ENCODE peak calls at places on chromosomes 11 and 22, in four cellular contexts. J is AG09309, P is heart right ventricle, C is kidney. N is an unnamed sample.

GRCh38 chr11:9138612-9139579 is 47.5 kb upstream of the SCUBE2 start:
- DNase-seq in J (peak; percentile 64), P (peak; percentile 36), C (no peak), N (peak; percentile 91)

GRCh38 chr11:15505155-15505554 is 390.4 kb downstream of the INSC start:
- DNase-seq in J (no peak), P (no peak), C (no peak), N (no peak)

GRCh38 chr11:34978236-34979191 is 62.1 kb downstream of the PDHX start:
- DNase-seq in J (no peak), P (no peak), C (no peak), N (no peak)

GRCh38 chr22:17862646-17863181 is 88.4 kb upstream of the BID start:
- DNase-seq in J (no peak), P (no peak), C (no peak), N (no peak)

GRCh38 chr11:102168483-102168882 is 58.2 kb downstream of the YAP1 start:
- DNase-seq in J (no peak), P (no peak), C (no peak), N (no peak)

GRCh38 chr11:46446343-46446751 is 54.8 kb upstream of the CHRM4 start:
- DNase-seq in J (no peak), P (no peak), C (no peak), N (no peak)

GRCh38 chr11:74895340-74896116 is 53.4 kb downstream of the XRRA1 start:
- DNase-seq in J (no peak), P (no peak), C (no peak), N (no peak)

GRCh38 chr22:41603873-41604332 is 14.3 kb upstream of the PMM1 start:
- DNase-seq in J (no peak), P (no peak), C (peak; percentile 8), N (no peak)

GRCh38 chr11:122833133-122833470 is 5.2 kb upstream of the CRTAM start:
- DNase-seq in J (no peak), P (no peak), C (no peak), N (no peak)

GRCh38 chr11:10352911-10353550 is 48.2 kb downstream of the ADM start:
- DNase-seq in J (no peak), P (no peak), C (no peak), N (no peak)

GRCh38 chr11:76736266-76736665 is 46.9 kb upstream of the TSKU start:
- DNase-seq in J (no peak), P (no peak), C (no peak), N (no peak)

GRCh38 chr22:39491696-39492095 is 10.4 kb upstream of the MIEF1 start:
- DNase-seq in J (no peak), P (no peak), C (peak; percentile 69), N (no peak)

GRCh38 chr22:41290262-41291221 is 4.6 kb upstream of the RANGAP1 start:
- DNase-seq in J (peak; percentile 59), P (no peak), C (no peak), N (peak; percentile 78)

GRCh38 chr11:72569966-72570892 is 104.0 kb downstream of the PDE2A start:
- DNase-seq in J (peak; percentile 57), P (no peak), C (no peak), N (peak; percentile 36)

GRCh38 chr11:45513806-45514340 is 151.5 kb downstream of the CHST1 start:
- DNase-seq in J (no peak), P (no peak), C (no peak), N (no peak)

GRCh38 chr22:30348395-30348794 is 8.3 kb downstream of the SF3A1 start:
- DNase-seq in J (no peak), P (no peak), C (no peak), N (no peak)

GRCh38 chr11:35165416-35166368 is 26.7 kb downstream of the CD44 start:
- DNase-seq in J (peak; percentile 71), P (peak; percentile 43), C (no peak), N (no peak)

GRCh38 chr11:73875840-73876239 is 806 bp downstream of the COA4 start:
- DNase-seq in J (no peak), P (no peak), C (no peak), N (no peak)

GRCh38 chr11:106399075-106399500 is 321.6 kb downstream of the AASDHPPT start:
- DNase-seq in J (peak; percentile 100), P (peak; percentile 9), C (peak; percentile 66), N (peak; percentile 99)

GRCh38 chr22:39469681-39470461 is 13.1 kb downstream of the MGAT3 start:
- DNase-seq in J (no peak), P (no peak), C (no peak), N (no peak)

GRCh38 chr11:11780843-11781242 is 60.9 kb upstream of the USP47 start:
- DNase-seq in J (no peak), P (no peak), C (no peak), N (no peak)

GRCh38 chr11:27600656-27601055 is 94.1 kb upstream of the LIN7C start:
- DNase-seq in J (no peak), P (no peak), C (no peak), N (no peak)

GRCh38 chr11:35326266-35326879 is 93.0 kb downstream of the SLC1A2 start:
- DNase-seq in J (no peak), P (no peak), C (no peak), N (no peak)

GRCh38 chr11:58428021-58428420 is at the start of gene OR5B2:
- DNase-seq in J (no peak), P (no peak), C (no peak), N (no peak)

GRCh38 chr11:74100231-74100630 is 70.6 kb downstream of the C2CD3 start:
- DNase-seq in J (no peak), P (no peak), C (no peak), N (no peak)

GRCh38 chr11:1959786-1960185 is 12.7 kb downstream of the MRPL23 start:
- DNase-seq in J (no peak), P (no peak), C (no peak), N (no peak)

GRCh38 chr11:36508743-36509142 is 1.3 kb downstream of the TRAF6 start:
- DNase-seq in J (no peak), P (no peak), C (no peak), N (no peak)

GRCh38 chr11:2587976-2588748 is 111.6 kb downstream of the KCNQ1OT1 start:
- DNase-seq in J (no peak), P (no peak), C (peak; percentile 68), N (no peak)

GRCh38 chr22:19862616-19863246 is 8.1 kb upstream of the GNB1L start:
- DNase-seq in J (no peak), P (no peak), C (peak; percentile 10), N (no peak)

GRCh38 chr22:19866665-19867009 is 12.0 kb upstream of the GNB1L start:
- DNase-seq in J (no peak), P (no peak), C (no peak), N (no peak)

GRCh38 chr22:19865141-19865829 is 10.6 kb upstream of the GNB1L start:
- DNase-seq in J (no peak), P (no peak), C (peak; percentile 4), N (no peak)

GRCh38 chr22:19864538-19865106 is 9.9 kb upstream of the GNB1L start:
- DNase-seq in J (no peak), P (no peak), C (no peak), N (no peak)

GRCh38 chr22:19863571-19863970 is 8.9 kb upstream of the GNB1L start:
- DNase-seq in J (no peak), P (no peak), C (no peak), N (no peak)
- TF ChIP-seq CTCF in J (no peak), P (no peak), C (no peak), N (no peak)

DNA sequence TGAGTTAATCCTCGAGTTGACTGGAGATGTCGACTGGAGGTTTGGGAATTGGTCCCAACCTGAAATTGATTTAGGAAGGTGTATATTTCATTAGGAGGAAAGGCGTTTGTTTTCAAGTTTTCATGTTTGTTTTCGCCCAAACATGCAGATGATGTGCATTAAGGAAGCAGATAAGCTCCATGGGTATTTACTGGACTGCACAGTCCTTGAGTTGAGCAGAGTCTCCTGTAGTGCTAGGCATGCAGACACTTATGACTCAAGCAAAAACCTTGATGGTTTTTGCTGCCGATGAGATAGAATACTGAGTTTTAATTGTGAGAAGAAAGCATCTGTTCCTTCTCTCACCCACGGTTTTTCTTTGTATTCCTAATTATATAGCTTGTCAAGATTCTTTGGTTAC is 27.9 kb downstream of the CABIN1 start:
- DNase-seq in J (no peak), P (no peak), C (no peak), N (no peak)
- H3K4me3 ChIP-seq in J (no peak overlapping the region), P (no peak overlapping the region), C (no peak overlapping the region), N (no peak overlapping the region)

GRCh38 chr11:61769169-61769920 is 16.9 kb downstream of the MYRF start:
- DNase-seq in J (no peak), P (no peak), C (no peak), N (no peak)
- TF ChIP-seq CTCF in J (peak; percentile 13), P (no peak), C (no peak), N (peak; percentile 12)

GRCh38 chr11:128725630-128726461 is 32.0 kb downstream of the FLI1 start:
- DNase-seq in J (peak; percentile 80), P (peak; percentile 18), C (no peak), N (no peak)
- H3K4me3 ChIP-seq in J (no peak overlapping the region), P (no peak overlapping the region), C (no peak overlapping the region), N (no peak overlapping the region)

DNA sequence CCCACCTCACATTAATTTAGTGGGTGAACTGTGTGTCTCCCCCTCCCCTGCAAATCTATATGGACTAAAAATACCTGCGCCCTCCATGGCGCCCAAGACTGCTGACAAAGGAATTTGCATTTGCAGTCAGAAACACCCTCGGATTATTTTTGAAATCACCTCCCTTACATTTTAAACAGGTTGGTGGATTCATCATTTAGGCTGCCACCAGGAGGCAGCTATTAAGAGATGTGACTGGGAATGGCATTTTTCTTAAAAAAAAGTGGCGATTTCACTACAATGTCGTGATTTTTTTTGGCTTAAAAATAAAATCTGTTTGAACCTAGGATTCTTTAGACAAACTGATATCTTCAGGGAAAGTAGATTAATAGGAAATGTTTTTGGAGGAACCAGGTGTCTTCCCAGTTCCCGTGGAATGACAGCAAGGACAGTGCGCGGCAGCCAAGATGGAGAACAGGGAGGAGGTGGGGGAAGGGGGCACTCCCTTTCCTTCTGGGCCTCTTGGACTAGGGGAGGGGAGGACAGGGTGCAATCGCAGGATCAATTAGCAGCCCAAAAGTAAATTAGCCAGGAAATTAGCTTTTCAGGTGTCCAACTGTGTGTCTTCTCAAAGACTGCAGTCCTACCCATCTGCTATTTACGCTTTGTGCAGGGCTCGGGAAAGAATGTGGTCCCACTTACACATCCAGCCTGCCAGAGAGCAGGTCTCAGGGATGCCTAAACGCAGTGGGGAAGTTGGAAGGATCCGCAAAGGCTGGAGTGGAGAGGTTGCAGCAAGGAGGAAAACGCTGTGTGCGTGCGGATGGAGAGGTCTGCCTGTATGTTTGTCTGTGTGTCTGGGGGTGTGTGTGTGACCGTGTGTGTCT is 496.4 kb downstream of the NTM start:
- DNase-seq in J (no peak), P (no peak), C (no peak), N (no peak)
- TF ChIP-seq CTCF in J (peak; percentile 24), P (no peak), C (no peak), N (peak; percentile 5)